ENCODE peak calls at places on chromosomes 11 and 22, in six cellular contexts. C is H1, X is SK-N-SH, M is GM12878, S is K562, Y is HepG2. L is an unnamed sample.
A peak's percentile ranks its signal among the peaks of the same experiment; 100 is the strongest.

GRCh38 chr11:2991477-2992233 is 474 bp downstream of the NAP1L4 start:
- DNase-seq in C (no peak), S (no peak), M (no peak), X (no peak), Y (peak; percentile 18), L (no peak)

GRCh38 chr11:122399375-122399774 is 256.1 kb upstream of the UBASH3B start:
- DNase-seq in S (no peak), X (no peak), C (no peak), Y (no peak), M (peak; percentile 48), L (no peak)

GRCh38 chr22:33785283-33785991 is 134.8 kb downstream of the LARGE1 start:
- DNase-seq in S (no peak), Y (peak; percentile 8), X (peak; percentile 19), C (no peak), M (peak; percentile 24), L (no peak)

GRCh38 chr11:15725246-15725645 is 610.5 kb downstream of the INSC start:
- DNase-seq in M (no peak), Y (no peak), C (no peak), S (no peak), X (no peak), L (no peak)

GRCh38 chr22:20550851-20551744 is 43.7 kb downstream of the MED15 start:
- DNase-seq in S (no peak), Y (no peak), X (no peak), M (peak; percentile 12), C (no peak), L (no peak)

GRCh38 chr11:50088231-50088630 is 55.6 kb downstream of the OR4C45 start:
- DNase-seq in S (no peak), M (no peak), C (no peak), Y (no peak), X (no peak), L (no peak)

GRCh38 chr11:77993902-77994301 is 566 bp downstream of the INTS4 start:
- DNase-seq in M (no peak), S (no peak), X (no peak), Y (no peak), C (no peak), L (no peak)

GRCh38 chr11:46210133-46210636 is 67.3 kb upstream of the CREB3L1 start:
- DNase-seq in Y (peak; percentile 27), C (peak; percentile 35), S (no peak), M (peak; percentile 15), X (no peak), L (peak; percentile 83)

GRCh38 chr22:35477911-35478582 is 62.6 kb upstream of the RASD2 start:
- DNase-seq in S (peak; percentile 22), Y (no peak), M (no peak), X (peak; percentile 56), C (no peak), L (peak; percentile 84)

GRCh38 chr11:96390403-96390830 is 604 bp downstream of the JRKL start:
- DNase-seq in X (peak; percentile 9), M (no peak), S (peak; percentile 12), C (no peak), Y (no peak), L (no peak)

GRCh38 chr11:130300567-130300966 is 14.2 kb downstream of the ZBTB44 start:
- DNase-seq in X (no peak), S (no peak), Y (no peak), C (no peak), M (no peak), L (no peak)

GRCh38 chr11:120178441-120179070 is 32.3 kb upstream of the OAF start:
- DNase-seq in X (no peak), S (no peak), Y (no peak), M (no peak), C (no peak), L (no peak)

GRCh38 chr11:34674038-34674437 is 53.1 kb downstream of the EHF start:
- DNase-seq in M (no peak), Y (no peak), X (no peak), C (no peak), S (no peak), L (no peak)

GRCh38 chr11:15101072-15101701 is 13.5 kb upstream of the INSC start:
- DNase-seq in Y (peak; percentile 39), S (peak; percentile 61), C (peak; percentile 83), X (peak; percentile 73), M (no peak), L (peak; percentile 56)

GRCh38 chr11:85595285-85595884 is 31.8 kb downstream of the DLG2 start:
- DNase-seq in Y (peak; percentile 38), M (peak; percentile 3), S (peak; percentile 30), C (no peak), X (peak; percentile 32), L (peak; percentile 5)

GRCh38 chr11:15208570-15209222 is 94.0 kb downstream of the INSC start:
- DNase-seq in Y (peak; percentile 52), S (peak; percentile 85), X (peak; percentile 87), C (peak; percentile 92), M (no peak), L (peak; percentile 17)

GRCh38 chr22:23180893-23181762 is 819 bp downstream of the BCR start:
- DNase-seq in S (peak; percentile 97), M (no peak), Y (no peak), X (peak; percentile 62), C (no peak), L (no peak)

GRCh38 chr22:30396871-30397655 is at the start of gene SEC14L2:
- DNase-seq in C (peak; percentile 83), S (no peak), Y (no peak), M (no peak), X (peak; percentile 90), L (no peak)

GRCh38 chr22:42991010-42991651 is 23.8 kb downstream of the PACSIN2 start:
- DNase-seq in Y (no peak), M (no peak), S (no peak), C (no peak), X (no peak), L (no peak)

GRCh38 chr11:89604281-89604680 is 105.8 kb upstream of the TRIM77 start:
- DNase-seq in S (no peak), Y (no peak), C (no peak), X (no peak), M (no peak), L (no peak)

GRCh38 chr11:60194511-60194910 is 11.6 kb upstream of the MS4A6A start:
- DNase-seq in X (no peak), M (no peak), S (no peak), C (no peak), Y (no peak), L (no peak)

GRCh38 chr11:30196400-30197206 is 34.2 kb upstream of the FSHB start:
- DNase-seq in X (peak; percentile 37), C (peak; percentile 89), S (peak; percentile 34), M (no peak), Y (peak; percentile 25), L (peak; percentile 31)

GRCh38 chr11:8603696-8604077 is 9.7 kb upstream of the STK33 start:
- DNase-seq in S (no peak), X (no peak), M (no peak), Y (no peak), C (no peak), L (no peak)
- H3K27ac ChIP-seq in S (no peak overlapping the region), X (peak overlapping the region; percentile 78), M (no peak overlapping the region), Y (no peak overlapping the region), C (no peak overlapping the region), L (no peak overlapping the region)

GRCh38 chr11:12177739-12178338 is 67.4 kb downstream of the MICAL2 start:
- DNase-seq in Y (no peak), M (no peak), X (no peak), S (no peak), C (no peak), L (no peak)
- TF ChIP-seq GABPA in Y (no peak), M (no peak), X (no peak), S (no peak), C (no peak), L (no peak)

DNA sequence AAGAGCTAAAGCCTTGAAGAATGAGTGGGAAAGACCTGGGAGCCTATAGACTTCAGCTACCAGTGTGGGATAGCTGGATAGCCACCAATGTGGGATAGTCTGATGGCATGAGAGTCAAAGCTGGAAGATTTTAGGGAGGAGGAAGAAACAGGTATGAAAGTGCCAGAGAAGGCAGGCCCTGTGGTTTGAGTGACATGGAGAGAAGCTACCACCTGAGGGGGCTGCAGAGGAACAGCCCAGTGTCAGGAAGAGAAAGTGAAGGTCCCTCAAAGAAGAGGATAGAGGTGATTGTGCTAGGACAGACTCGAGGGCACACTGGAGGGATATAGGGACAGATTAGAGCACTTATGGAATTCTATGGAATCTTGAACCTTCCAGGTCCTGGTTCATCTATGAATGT is 23.1 kb upstream of the PAX6 start:
- DNase-seq in C (no peak), S (no peak), M (no peak), Y (no peak), X (no peak), L (no peak)
- H3K27me3 ChIP-seq in C (no peaks in the 10 kb centered on the region), S (peaks cover 7% of the 10 kb centered on the region), M (no peaks in the 10 kb centered on the region), Y (no peaks in the 10 kb centered on the region), X (peaks cover 51% of the 10 kb centered on the region), L (peaks cover 30% of the 10 kb centered on the region)

DNA sequence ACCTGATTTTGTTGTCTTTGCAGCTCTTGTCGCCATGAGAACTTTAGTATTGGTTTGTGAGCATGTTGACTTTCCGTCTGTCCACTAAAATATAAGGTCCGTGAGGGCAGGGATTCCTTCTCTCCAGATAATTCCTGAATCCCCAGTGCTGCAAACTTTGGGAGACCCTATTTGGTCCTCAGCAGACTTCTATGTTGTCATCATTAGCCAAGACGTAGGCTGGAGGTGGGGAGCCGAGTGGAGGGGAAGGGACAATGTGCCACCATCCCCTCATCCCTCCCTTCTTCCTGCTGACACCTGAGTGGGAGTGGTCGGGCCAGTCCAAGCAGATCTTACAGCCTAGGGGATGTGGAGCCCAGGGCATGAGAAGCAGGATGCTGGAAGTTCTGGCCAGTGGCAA is 690.6 kb downstream of the TBC1D22A start:
- DNase-seq in S (no peak), X (no peak), M (no peak), C (no peak), Y (no peak), L (no peak)
- H3K27ac ChIP-seq in S (no peak overlapping the region), X (no peak overlapping the region), M (no peak overlapping the region), C (no peak overlapping the region), Y (no peak overlapping the region), L (no peak overlapping the region)

DNA sequence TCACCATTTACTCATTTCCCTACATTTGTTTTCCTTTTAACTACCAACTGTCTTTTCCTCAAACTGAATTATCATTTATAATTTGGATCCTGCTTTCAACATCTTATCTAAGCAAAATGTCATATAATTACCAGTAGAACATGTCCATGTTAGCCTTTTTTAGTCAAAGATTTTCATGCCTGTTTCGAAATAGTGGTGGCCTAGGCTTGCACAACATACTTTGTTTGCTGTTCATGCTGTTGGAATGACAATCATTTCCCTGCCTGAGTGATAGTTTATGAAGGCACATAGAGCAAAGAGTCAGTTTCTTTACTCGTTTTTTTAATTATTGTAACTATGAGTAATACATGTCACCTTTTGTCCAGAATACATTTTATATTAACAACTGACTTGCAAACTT is 144.3 kb upstream of the ANO3 start:
- DNase-seq in C (no peak), M (no peak), S (no peak), Y (peak; percentile 62), X (no peak), L (no peak)
- TF ChIP-seq GABPA in C (no peak), M (no peak), S (no peak), Y (no peak), X (no peak), L (no peak)

DNA sequence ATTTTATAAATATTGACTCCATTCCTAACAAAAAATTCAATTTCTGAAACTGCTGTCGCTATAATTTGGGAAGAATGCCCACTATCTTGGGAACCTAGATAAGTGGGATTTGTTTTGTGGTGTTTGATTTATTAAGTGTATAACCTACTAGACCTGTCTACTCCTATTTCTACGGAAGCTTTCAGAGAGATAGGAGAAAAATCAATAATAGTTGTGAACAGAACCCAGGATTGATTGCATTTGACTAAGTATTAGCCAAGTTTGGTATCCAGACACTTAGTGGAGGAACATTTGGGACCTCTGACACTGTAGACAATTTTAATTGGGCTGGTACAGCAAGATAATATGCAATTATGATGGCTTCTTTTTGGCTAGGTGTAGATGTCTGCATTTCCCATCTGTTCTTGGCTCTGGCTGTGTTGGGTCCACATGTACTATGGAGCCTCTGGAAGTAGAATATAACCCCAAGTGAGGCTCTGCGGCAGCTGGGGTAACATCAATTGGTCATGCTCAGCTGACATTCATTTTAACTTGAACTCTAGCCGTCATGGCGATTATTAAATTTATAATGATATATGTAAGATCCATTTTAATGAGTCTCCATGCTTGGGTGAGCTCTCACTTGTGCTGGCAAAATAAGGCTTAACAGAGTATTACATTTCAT is 111.5 kb upstream of the E2F8 start:
- DNase-seq in Y (no peak), M (no peak), S (no peak), C (no peak), X (no peak), L (no peak)
- H3K27me3 ChIP-seq in Y (no peaks in the 10 kb centered on the region), M (no peaks in the 10 kb centered on the region), S (peaks cover 33% of the 10 kb centered on the region), C (peaks cover 4% of the 10 kb centered on the region), X (peaks cover 61% of the 10 kb centered on the region), L (peaks cover 19% of the 10 kb centered on the region)